ENCODE peak calls at places on chromosomes 3 and 15, in nine cellular contexts. A is pancreas; J is Peyer's patch; P is CD4-positive, alpha-beta T cell; U is endothelial cell; Q is neural crest cell; E is mucosa of descending colon; D is BE2C; C is esophagus muscularis mucosa. H is an unnamed sample.
A peak's percentile ranks its signal among the peaks of the same experiment; 100 is the strongest.

GRCh38 chr15:51861557-51862350 is 32.3 kb downstream of the TMOD3 start:
- DNase-seq in P (peak; percentile 51), A (no peak), U (no peak), C (no peak), D (no peak), Q (no peak), J (peak; percentile 69), E (no peak), H (no peak)

GRCh38 chr3:112765531-112765930 is 81.1 kb downstream of the CD200R1L start:
- DNase-seq in C (no peak), Q (no peak), A (no peak), D (no peak), P (no peak), J (no peak), E (no peak), U (no peak), H (no peak)

GRCh38 chr15:85646538-85647091 is 148.1 kb downstream of the KLHL25 start:
- DNase-seq in J (no peak), D (peak; percentile 15), E (no peak), U (no peak), Q (no peak), P (no peak), C (no peak), A (no peak), H (peak; percentile 61)

GRCh38 chr3:151709847-151710246 is 23.9 kb upstream of the AADACL2 start:
- DNase-seq in P (no peak), U (no peak), E (no peak), J (no peak), C (no peak), Q (no peak), A (no peak), D (no peak), H (no peak)

GRCh38 chr15:92012368-92012629 is 158.8 kb downstream of the SLCO3A1 start:
- DNase-seq in J (no peak), A (peak; percentile 7), C (no peak), E (no peak), U (no peak), Q (no peak), D (no peak), P (no peak), H (no peak)

GRCh38 chr15:70512772-70513362 is 250.5 kb downstream of the UACA start:
- DNase-seq in E (peak; percentile 58), D (peak; percentile 57), P (peak; percentile 60), Q (peak; percentile 25), U (peak; percentile 38), A (no peak), C (no peak), J (peak; percentile 75), H (peak; percentile 83)

GRCh38 chr3:195522254-195523023 is 20.7 kb downstream of the PPP1R2 start:
- DNase-seq in D (no peak), A (no peak), C (no peak), J (no peak), E (no peak), U (peak; percentile 13), Q (peak; percentile 38), P (no peak), H (peak; percentile 57)

GRCh38 chr15:69861331-69862171 is 236.2 kb downstream of the TLE3 start:
- DNase-seq in Q (no peak), J (no peak), P (no peak), D (no peak), A (no peak), C (no peak), U (no peak), E (no peak), H (no peak)

GRCh38 chr15:74302821-74303359 is 64.6 kb downstream of the CYP11A1 start:
- DNase-seq in E (peak; percentile 57), D (peak; percentile 95), A (no peak), J (peak; percentile 57), C (no peak), P (peak; percentile 21), Q (peak; percentile 72), U (peak; percentile 77), H (peak; percentile 85)

GRCh38 chr15:96181873-96182301 is 148.6 kb upstream of the NR2F2 start:
- DNase-seq in D (no peak), J (peak; percentile 59), C (no peak), E (peak; percentile 38), P (no peak), Q (no peak), U (no peak), A (no peak), H (no peak)

GRCh38 chr3:169104541-169104940 is 559.0 kb downstream of the MECOM start:
- DNase-seq in J (no peak), D (no peak), C (no peak), Q (no peak), U (no peak), P (no peak), A (no peak), E (no peak), H (no peak)

GRCh38 chr3:178342111-178342510 is 194.1 kb upstream of the KCNMB2 start:
- DNase-seq in J (no peak), C (no peak), P (no peak), E (no peak), U (no peak), A (no peak), Q (no peak), D (no peak), H (no peak)

GRCh38 chr15:44215594-44215993 is 20.5 kb upstream of the FRMD5 start:
- DNase-seq in U (no peak), J (no peak), C (no peak), Q (no peak), D (no peak), A (no peak), E (no peak), P (no peak), H (no peak)

GRCh38 chr3:48960841-48961413 is 29.1 kb upstream of the P4HTM start:
- DNase-seq in E (no peak), U (no peak), P (no peak), J (no peak), Q (no peak), D (no peak), C (no peak), A (no peak), H (peak; percentile 42)

GRCh38 chr3:18295171-18295920 is 129.8 kb downstream of the SATB1 start:
- DNase-seq in P (no peak), A (peak; percentile 26), Q (no peak), U (peak; percentile 63), C (no peak), E (peak; percentile 43), D (peak; percentile 37), J (peak; percentile 47), H (peak; percentile 23)

GRCh38 chr3:186974824-186975281 is 44.5 kb downstream of the ST6GAL1 start:
- DNase-seq in J (no peak), E (no peak), U (no peak), C (no peak), A (no peak), Q (no peak), P (no peak), D (no peak), H (no peak)

GRCh38 chr3:46542344-46542743 is 23.8 kb downstream of the LRRC2 start:
- DNase-seq in E (no peak), D (no peak), C (no peak), U (no peak), P (no peak), A (no peak), Q (no peak), J (no peak), H (no peak)

DNA sequence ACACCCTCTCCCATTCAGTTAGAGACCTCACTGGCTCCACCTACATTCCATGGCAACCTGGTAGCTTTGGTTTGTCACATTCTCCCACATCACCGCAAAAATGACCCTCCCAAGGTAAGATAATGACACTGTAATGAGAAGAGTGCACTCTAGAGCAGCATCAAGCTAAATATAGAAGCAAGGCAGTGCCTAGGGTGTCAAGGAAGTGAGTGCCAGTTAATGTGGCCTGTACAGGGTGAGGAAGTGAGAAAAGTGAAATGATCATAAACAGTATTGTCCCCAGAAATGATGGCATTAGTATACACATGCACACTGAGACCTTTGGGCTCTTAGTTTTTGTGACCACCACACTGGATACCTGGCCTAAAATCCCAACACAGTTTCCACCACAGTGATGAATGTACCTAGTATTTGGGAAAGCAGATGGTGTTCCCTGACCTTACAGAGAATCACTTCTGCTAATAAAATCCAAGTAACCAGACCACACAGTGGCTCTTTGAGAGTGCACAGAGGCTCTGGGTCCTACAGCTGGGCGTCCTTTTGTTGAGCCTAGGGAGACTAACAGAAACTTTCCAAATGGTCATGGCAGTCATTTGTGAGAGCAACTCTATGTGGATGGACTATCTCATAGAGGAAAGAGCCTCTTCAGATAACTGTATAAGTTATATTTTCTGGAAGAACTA is 106.6 kb downstream of the ARPP21 start:
- DNase-seq in U (no peak), E (no peak), Q (no peak), C (no peak), A (no peak), P (no peak), D (no peak), J (no peak), H (no peak)
- TF ChIP-seq CTCF in U (no peak), E (no peak), Q (no peak), C (no peak), A (no peak), P (no peak), D (no peak), J (no peak), H (no peak)

GRCh38 chr3:20039082-20039764 is 1.0 kb upstream of the KAT2B start:
- DNase-seq in C (no peak), A (no peak), J (no peak), U (no peak), D (no peak), Q (no peak), P (no peak), E (no peak), H (no peak)
- TF ChIP-seq CTCF in C (no peak), A (no peak), J (no peak), U (no peak), D (no peak), Q (no peak), P (no peak), E (no peak), H (no peak)

GRCh38 chr15:53976844-53977392 is 1.3 kb upstream of the UNC13C start:
- DNase-seq in E (peak; percentile 19), J (no peak), D (peak; percentile 75), Q (peak; percentile 7), U (peak; percentile 39), A (no peak), C (no peak), P (no peak), H (no peak)
- TF ChIP-seq CTCF in E (no peak), J (no peak), D (peak; percentile 83), Q (peak; percentile 67), U (no peak), A (no peak), C (peak; percentile 18), P (no peak), H (no peak)

GRCh38 chr3:182910939-182911781 is 69.2 kb downstream of the DCUN1D1 start:
- DNase-seq in A (no peak), C (no peak), P (no peak), U (no peak), J (no peak), Q (no peak), D (no peak), E (no peak), H (no peak)

GRCh38 chr3:182912476-182912875 is 67.9 kb downstream of the DCUN1D1 start:
- DNase-seq in U (no peak), A (no peak), C (no peak), E (no peak), P (no peak), J (no peak), D (no peak), Q (no peak), H (no peak)

GRCh38 chr3:182914341-182914740 is 66.0 kb downstream of the DCUN1D1 start:
- DNase-seq in J (no peak), D (no peak), C (no peak), A (no peak), P (no peak), Q (no peak), E (no peak), U (no peak), H (no peak)

GRCh38 chr3:182911782-182912111 is 68.6 kb downstream of the DCUN1D1 start:
- DNase-seq in Q (no peak), E (no peak), U (no peak), D (no peak), A (no peak), J (no peak), C (no peak), P (no peak), H (no peak)

GRCh38 chr3:182913889-182914288 is 66.4 kb downstream of the DCUN1D1 start:
- DNase-seq in D (no peak), A (no peak), U (no peak), C (no peak), P (no peak), E (no peak), J (no peak), Q (no peak), H (peak; percentile 33)
- TF ChIP-seq CTCF in D (no peak), A (no peak), U (no peak), C (no peak), P (no peak), E (no peak), J (no peak), Q (no peak), H (no peak)

H was measured in GM13976.